ENCODE peak calls at places on chromosomes 4 and X, in nine cellular contexts. One of them, this sample, is unnamed.

GRCh38 chrX:40164751-40165150 is 67.0 kb upstream of the BCOR start:
- DNase-seq in NCI-H2171: no peak
- DNase-seq in NAMALWA: no peak
- DNase-seq in memory B cell: no peak
- DNase-seq in T-helper 2 cell: no peak
- DNase-seq in WTC11: no peak
- DNase-seq in anterior cingulate cortex: no peak
- DNase-seq in kidney epithelial cell: no peak
- DNase-seq in stimulated activated CD8-positive, alpha-beta memory T cell treated with anti-CD3 and anti-CD28 coated beads, Interleukin-15, amount 100 ng/mL, for 24 hours: no peak
- DNase-seq in this sample: no peak

GRCh38 chrX:68429216-68429615 is 4.1 kb downstream of the OPHN1 start:
- DNase-seq in anterior cingulate cortex: no peak
- DNase-seq in kidney epithelial cell: no peak
- DNase-seq in stimulated activated CD8-positive, alpha-beta memory T cell treated with anti-CD3 and anti-CD28 coated beads, Interleukin-15, amount 100 ng/mL, for 24 hours: no peak
- DNase-seq in NAMALWA: no peak
- DNase-seq in WTC11: no peak
- DNase-seq in memory B cell: no peak
- DNase-seq in T-helper 2 cell: no peak
- DNase-seq in NCI-H2171: no peak
- DNase-seq in this sample: no peak

GRCh38 chrX:121876316-121876715 is 828.9 kb downstream of the GLUD2 start:
- DNase-seq in T-helper 2 cell: no peak
- DNase-seq in WTC11: no peak
- DNase-seq in NCI-H2171: no peak
- DNase-seq in kidney epithelial cell: peak
- DNase-seq in NAMALWA: no peak
- DNase-seq in stimulated activated CD8-positive, alpha-beta memory T cell treated with anti-CD3 and anti-CD28 coated beads, Interleukin-15, amount 100 ng/mL, for 24 hours: no peak
- DNase-seq in memory B cell: no peak
- DNase-seq in anterior cingulate cortex: no peak
- DNase-seq in this sample: no peak

GRCh38 chr4:118974758-118975157 is 86.1 kb downstream of the SYNPO2 start:
- DNase-seq in memory B cell: no peak
- DNase-seq in kidney epithelial cell: no peak
- DNase-seq in stimulated activated CD8-positive, alpha-beta memory T cell treated with anti-CD3 and anti-CD28 coated beads, Interleukin-15, amount 100 ng/mL, for 24 hours: no peak
- DNase-seq in NAMALWA: no peak
- DNase-seq in NCI-H2171: no peak
- DNase-seq in WTC11: no peak
- DNase-seq in anterior cingulate cortex: no peak
- DNase-seq in T-helper 2 cell: no peak
- DNase-seq in this sample: no peak

GRCh38 chr4:97496298-97496873 is 646.9 kb downstream of the STPG2 start:
- DNase-seq in NCI-H2171: no peak
- DNase-seq in memory B cell: no peak
- DNase-seq in kidney epithelial cell: no peak
- DNase-seq in anterior cingulate cortex: no peak
- DNase-seq in T-helper 2 cell: no peak
- DNase-seq in WTC11: no peak
- DNase-seq in NAMALWA: no peak
- DNase-seq in stimulated activated CD8-positive, alpha-beta memory T cell treated with anti-CD3 and anti-CD28 coated beads, Interleukin-15, amount 100 ng/mL, for 24 hours: no peak
- DNase-seq in this sample: no peak

GRCh38 chr4:170087163-170087700 is 2.5 kb downstream of the AADAT start:
- DNase-seq in memory B cell: no peak
- DNase-seq in T-helper 2 cell: no peak
- DNase-seq in anterior cingulate cortex: no peak
- DNase-seq in WTC11: no peak
- DNase-seq in stimulated activated CD8-positive, alpha-beta memory T cell treated with anti-CD3 and anti-CD28 coated beads, Interleukin-15, amount 100 ng/mL, for 24 hours: no peak
- DNase-seq in kidney epithelial cell: no peak
- DNase-seq in NAMALWA: no peak
- DNase-seq in NCI-H2171: no peak
- DNase-seq in this sample: no peak

GRCh38 chr4:119040711-119041185 is 94.9 kb upstream of the MYOZ2 start:
- DNase-seq in anterior cingulate cortex: no peak
- DNase-seq in kidney epithelial cell: peak
- DNase-seq in NCI-H2171: no peak
- DNase-seq in WTC11: peak
- DNase-seq in NAMALWA: peak
- DNase-seq in memory B cell: no peak
- DNase-seq in stimulated activated CD8-positive, alpha-beta memory T cell treated with anti-CD3 and anti-CD28 coated beads, Interleukin-15, amount 100 ng/mL, for 24 hours: no peak
- DNase-seq in T-helper 2 cell: no peak
- DNase-seq in this sample: no peak

GRCh38 chr4:25527044-25527443 is 128.6 kb upstream of the SLC34A2 start:
- DNase-seq in memory B cell: no peak
- DNase-seq in T-helper 2 cell: no peak
- DNase-seq in WTC11: no peak
- DNase-seq in NAMALWA: no peak
- DNase-seq in stimulated activated CD8-positive, alpha-beta memory T cell treated with anti-CD3 and anti-CD28 coated beads, Interleukin-15, amount 100 ng/mL, for 24 hours: no peak
- DNase-seq in anterior cingulate cortex: no peak
- DNase-seq in kidney epithelial cell: no peak
- DNase-seq in NCI-H2171: no peak
- DNase-seq in this sample: no peak

GRCh38 chr4:180909279-180909678 is 1333.9 kb upstream of the TENM3 start:
- DNase-seq in memory B cell: no peak
- DNase-seq in stimulated activated CD8-positive, alpha-beta memory T cell treated with anti-CD3 and anti-CD28 coated beads, Interleukin-15, amount 100 ng/mL, for 24 hours: no peak
- DNase-seq in NCI-H2171: no peak
- DNase-seq in NAMALWA: peak
- DNase-seq in T-helper 2 cell: no peak
- DNase-seq in anterior cingulate cortex: no peak
- DNase-seq in kidney epithelial cell: no peak
- DNase-seq in WTC11: peak
- DNase-seq in this sample: no peak

GRCh38 chrX:97563531-97564133 is 679.9 kb downstream of the RPA4 start:
- DNase-seq in memory B cell: peak
- DNase-seq in T-helper 2 cell: peak
- DNase-seq in NAMALWA: peak
- DNase-seq in WTC11: no peak
- DNase-seq in NCI-H2171: no peak
- DNase-seq in stimulated activated CD8-positive, alpha-beta memory T cell treated with anti-CD3 and anti-CD28 coated beads, Interleukin-15, amount 100 ng/mL, for 24 hours: peak
- DNase-seq in kidney epithelial cell: peak
- DNase-seq in anterior cingulate cortex: no peak
- DNase-seq in this sample: no peak

GRCh38 chr4:26570596-26570995 is 13.3 kb upstream of the TBC1D19 start:
- DNase-seq in kidney epithelial cell: no peak
- DNase-seq in stimulated activated CD8-positive, alpha-beta memory T cell treated with anti-CD3 and anti-CD28 coated beads, Interleukin-15, amount 100 ng/mL, for 24 hours: no peak
- DNase-seq in NAMALWA: no peak
- DNase-seq in WTC11: no peak
- DNase-seq in memory B cell: no peak
- DNase-seq in T-helper 2 cell: no peak
- DNase-seq in anterior cingulate cortex: no peak
- DNase-seq in NCI-H2171: no peak
- DNase-seq in this sample: no peak

GRCh38 chrX:44748014-44748413 is 95.8 kb upstream of the DUSP21 start:
- DNase-seq in NCI-H2171: no peak
- DNase-seq in stimulated activated CD8-positive, alpha-beta memory T cell treated with anti-CD3 and anti-CD28 coated beads, Interleukin-15, amount 100 ng/mL, for 24 hours: no peak
- DNase-seq in anterior cingulate cortex: no peak
- DNase-seq in T-helper 2 cell: no peak
- DNase-seq in kidney epithelial cell: peak
- DNase-seq in NAMALWA: no peak
- DNase-seq in WTC11: no peak
- DNase-seq in memory B cell: no peak
- DNase-seq in this sample: peak

GRCh38 chr4:143207555-143207954 is 22.8 kb downstream of the USP38 start:
- DNase-seq in NCI-H2171: no peak
- DNase-seq in stimulated activated CD8-positive, alpha-beta memory T cell treated with anti-CD3 and anti-CD28 coated beads, Interleukin-15, amount 100 ng/mL, for 24 hours: no peak
- DNase-seq in T-helper 2 cell: no peak
- DNase-seq in WTC11: no peak
- DNase-seq in anterior cingulate cortex: no peak
- DNase-seq in kidney epithelial cell: no peak
- DNase-seq in memory B cell: no peak
- DNase-seq in NAMALWA: peak
- DNase-seq in this sample: no peak

This sample was measured in D721Med.